ENCODE peak calls at places on chromosomes 13 and 19, in five cellular contexts. Z, V, K, E and C are unnamed samples.

GRCh38 chr19:13964776-13965175 is 12.5 kb downstream of the DCAF15 start:
- DNase-seq in K (no peak), Z (no peak), V (no peak), E (peak), C (no peak)

GRCh38 chr19:14375055-14375581 is 6.1 kb upstream of the ADGRE5 start:
- DNase-seq in Z (peak), E (no peak), V (no peak), K (no peak), C (no peak)

GRCh38 chr13:98977568-98978270 is at the start of gene DOCK9:
- DNase-seq in K (peak), E (peak), V (no peak), Z (no peak), C (no peak)

GRCh38 chr13:28494861-28495585 is at the start of gene FLT1:
- DNase-seq in Z (no peak), E (no peak), K (no peak), V (no peak), C (no peak)

GRCh38 chr19:12840091-12841079 is 2.1 kb downstream of the MAST1 start:
- DNase-seq in E (peak), Z (peak), K (no peak), V (no peak), C (peak)

GRCh38 chr13:34515201-34515600 is 426.9 kb upstream of the NBEA start:
- DNase-seq in E (no peak), K (no peak), Z (no peak), V (no peak), C (no peak)

GRCh38 chr19:4538601-4538954 is 1.3 kb downstream of the LRG1 start:
- DNase-seq in K (peak), V (no peak), E (no peak), Z (no peak), C (peak)

GRCh38 chr13:77697208-77698103 is at the start of gene SLAIN1:
- DNase-seq in E (no peak), K (peak), Z (peak), V (peak), C (peak)

GRCh38 chr19:50224986-50225747 is 21.7 kb downstream of the MYH14 start:
- DNase-seq in Z (no peak), K (no peak), V (no peak), E (no peak), C (no peak)

GRCh38 chr19:3234800-3235199 is 10.3 kb downstream of the CELF5 start:
- DNase-seq in K (no peak), E (no peak), V (no peak), Z (no peak), C (no peak)

GRCh38 chr19:40791349-40791748 is 7.6 kb upstream of the EGLN2 start:
- DNase-seq in K (no peak), E (no peak), V (no peak), Z (no peak), C (no peak)

GRCh38 chr13:107301724-107302374 is 733.9 kb upstream of the ARGLU1 start:
- DNase-seq in E (no peak), Z (no peak), K (no peak), V (no peak), C (no peak)

GRCh38 chr19:1907563-1908363 is 2.6 kb downstream of the ADAT3 start:
- DNase-seq in V (no peak), Z (no peak), K (peak), E (no peak), C (no peak)

GRCh38 chr13:84648069-84648640 is 765.9 kb upstream of the SLITRK1 start:
- DNase-seq in Z (no peak), K (no peak), V (no peak), E (no peak), C (no peak)

GRCh38 chr19:6509118-6509971 is 7.2 kb upstream of the TUBB4A start:
- DNase-seq in V (no peak), Z (no peak), K (no peak), E (no peak), C (no peak)

GRCh38 chr13:106507560-106508274 is 27.7 kb downstream of the EFNB2 start:
- DNase-seq in K (no peak), E (peak), Z (peak), V (no peak), C (no peak)

GRCh38 chr13:80309926-80310325 is 31.0 kb downstream of the SPRY2 start:
- DNase-seq in Z (no peak), K (no peak), V (no peak), E (no peak), C (no peak)

GRCh38 chr19:30325657-30326056 is 46.5 kb upstream of the ZNF536 start:
- DNase-seq in V (no peak), Z (no peak), K (no peak), E (no peak), C (no peak)

GRCh38 chr13:94128430-94128829 is 351.1 kb downstream of the DCT start:
- DNase-seq in V (peak), E (peak), Z (no peak), K (peak), C (no peak)

GRCh38 chr13:43379738-43380137 is 356.4 kb downstream of the DNAJC15 start:
- DNase-seq in Z (no peak), K (no peak), E (no peak), V (no peak), C (no peak)

GRCh38 chr13:47962237-47962636 is 38.8 kb downstream of the SUCLA2 start:
- DNase-seq in E (no peak), V (no peak), Z (no peak), K (no peak), C (no peak)

GRCh38 chr19:41298327-41298964 is 11.5 kb upstream of the CCDC97 start:
- DNase-seq in Z (peak), K (peak), E (no peak), V (no peak), C (no peak)

GRCh38 chr13:110697842-110698241 is 8.1 kb downstream of the CARS2 start:
- DNase-seq in Z (no peak), V (no peak), E (no peak), K (no peak), C (no peak)

GRCh38 chr13:27053902-27054595 is 117.6 kb downstream of the USP12 start:
- DNase-seq in E (peak), K (no peak), V (no peak), Z (no peak), C (no peak)

GRCh38 chr13:107716741-107717140 is 498.6 kb downstream of the LIG4 start:
- DNase-seq in V (no peak), E (no peak), Z (no peak), K (no peak), C (no peak)

GRCh38 chr19:33796164-33797100 is at the start of gene KCTD15:
- DNase-seq in E (no peak), Z (peak), V (no peak), K (peak), C (peak)

GRCh38 chr13:99572921-99573320 is 71.6 kb downstream of the TM9SF2 start:
- DNase-seq in Z (peak), K (no peak), E (no peak), V (peak), C (no peak)

GRCh38 chr19:42206871-42207755 is 10.4 kb downstream of the DEDD2 start:
- DNase-seq in Z (no peak), E (peak), K (no peak), V (no peak), C (no peak)

GRCh38 chr19:58261968-58262921 is 16.5 kb upstream of the ZNF8 start:
- DNase-seq in Z (no peak), V (no peak), E (no peak), K (no peak), C (no peak)

GRCh38 chr19:54429545-54430227 is 14.4 kb downstream of the TTYH1 start:
- DNase-seq in K (no peak), E (no peak), V (no peak), Z (no peak), C (no peak)

GRCh38 chr13:76711515-76712182 is 174.6 kb downstream of the KCTD12 start:
- DNase-seq in Z (peak), V (no peak), K (no peak), E (peak), C (no peak)

GRCh38 chr13:50708461-50708860 is 135.0 kb downstream of the DLEU7 start:
- DNase-seq in E (no peak), V (no peak), Z (no peak), K (no peak), C (peak)